ENCODE peak calls at places on chromosomes 11 and 22, in eight cellular contexts. L, N, Z, O, F, U, K and Y are unnamed samples.

GRCh38 chr11:33779849-33780528 is 5.7 kb upstream of the FBXO3 start:
- DNase-seq in L (no peak), N (no peak), Z (no peak), O (no peak), F (peak; percentile 28), U (no peak), K (no peak), Y (no peak)

GRCh38 chr11:27423125-27423524 is 49.5 kb downstream of the LGR4 start:
- DNase-seq in L (no peak), N (no peak), Z (no peak), O (peak; percentile 73), F (peak; percentile 65), U (no peak), K (no peak), Y (no peak)

GRCh38 chr22:25120761-25121212 is 78.9 kb upstream of the CRYBB3 start:
- DNase-seq in L (no peak), N (peak; percentile 82), Z (no peak), O (no peak), F (no peak), U (no peak), K (no peak), Y (no peak)

GRCh38 chr11:93017821-93018690 is 48.6 kb downstream of the MTNR1B start:
- DNase-seq in L (no peak), N (no peak), Z (no peak), O (no peak), F (peak; percentile 38), U (no peak), K (no peak), Y (no peak)

GRCh38 chr11:82494988-82495432 is 238.7 kb downstream of the FAM181B start:
- DNase-seq in L (no peak), N (no peak), Z (no peak), O (no peak), F (peak; percentile 4), U (no peak), K (no peak), Y (no peak)

GRCh38 chr11:1276061-1276790 is 33.2 kb downstream of the TOLLIP start:
- DNase-seq in L (no peak), N (no peak), Z (no peak), O (no peak), F (no peak), U (no peak), K (no peak), Y (peak; percentile 66)

GRCh38 chr11:20102393-20102792 is 57.9 kb downstream of the DBX1 start:
- DNase-seq in L (no peak), N (no peak), Z (no peak), O (no peak), F (no peak), U (peak; percentile 40), K (no peak), Y (no peak)

GRCh38 chr11:61041755-61042518 is 60.4 kb upstream of the CD5 start:
- DNase-seq in L (peak; percentile 45), N (no peak), Z (peak; percentile 35), O (peak; percentile 39), F (no peak), U (peak; percentile 44), K (peak; percentile 92), Y (peak; percentile 93)

GRCh38 chr11:106420048-106420665 is 342.7 kb downstream of the AASDHPPT start:
- DNase-seq in L (no peak), N (no peak), Z (no peak), O (no peak), F (no peak), U (no peak), K (no peak), Y (no peak)

GRCh38 chr11:118241191-118242098 is 10.7 kb downstream of the MPZL3 start:
- DNase-seq in L (no peak), N (no peak), Z (no peak), O (no peak), F (peak; percentile 88), U (no peak), K (peak; percentile 36), Y (peak; percentile 77)

GRCh38 chr22:31556627-31557203 is 60.4 kb downstream of the SFI1 start:
- DNase-seq in L (no peak), N (no peak), Z (peak; percentile 9), O (peak; percentile 7), F (peak; percentile 11), U (no peak), K (peak; percentile 14), Y (no peak)

GRCh38 chr11:116217006-116217405 is 555.8 kb downstream of the BUD13 start:
- DNase-seq in L (no peak), N (peak; percentile 80), Z (no peak), O (no peak), F (peak; percentile 8), U (peak; percentile 72), K (no peak), Y (no peak)

GRCh38 chr22:39690901-39691620 is 120.5 kb downstream of the CACNA1I start:
- DNase-seq in L (no peak), N (no peak), Z (peak; percentile 66), O (no peak), F (no peak), U (peak; percentile 49), K (no peak), Y (no peak)

GRCh38 chr11:35272391-35272821 is 133.4 kb downstream of the CD44 start:
- DNase-seq in L (no peak), N (no peak), Z (no peak), O (no peak), F (no peak), U (no peak), K (peak; percentile 19), Y (no peak)

GRCh38 chr11:94655291-94655690 is 88.1 kb downstream of the PIWIL4 start:
- DNase-seq in L (no peak), N (no peak), Z (no peak), O (no peak), F (no peak), U (no peak), K (no peak), Y (no peak)

GRCh38 chr22:29784451-29785361 is 17.5 kb downstream of the UQCR10 start:
- DNase-seq in L (no peak), N (no peak), Z (no peak), O (no peak), F (no peak), U (peak; percentile 74), K (no peak), Y (no peak)

GRCh38 chr11:3927129-3927796 is 71.8 kb downstream of the STIM1 start:
- DNase-seq in L (no peak), N (no peak), Z (no peak), O (no peak), F (no peak), U (no peak), K (no peak), Y (no peak)

GRCh38 chr11:32658639-32659406 is 75.2 kb downstream of the EIF3M start:
- DNase-seq in L (no peak), N (no peak), Z (no peak), O (no peak), F (peak; percentile 80), U (no peak), K (no peak), Y (no peak)

GRCh38 chr11:43934359-43935130 is 7.9 kb upstream of the C11orf96 start:
- DNase-seq in L (no peak), N (no peak), Z (no peak), O (no peak), F (no peak), U (no peak), K (no peak), Y (no peak)

GRCh38 chr11:43327987-43328386 is 16.2 kb downstream of the API5 start:
- DNase-seq in L (no peak), N (no peak), Z (no peak), O (no peak), F (peak; percentile 79), U (no peak), K (no peak), Y (no peak)

GRCh38 chr22:17969732-17970131 is 54.6 kb downstream of the MICAL3 start:
- DNase-seq in L (no peak), N (no peak), Z (no peak), O (no peak), F (peak; percentile 58), U (no peak), K (no peak), Y (peak; percentile 54)

GRCh38 chr22:24112188-24112587 is 69.1 kb upstream of the SUSD2 start:
- DNase-seq in L (no peak), N (no peak), Z (no peak), O (no peak), F (peak; percentile 72), U (no peak), K (no peak), Y (no peak)

GRCh38 chr11:130866831-130867230 is 49.4 kb downstream of the SNX19 start:
- DNase-seq in L (no peak), N (no peak), Z (no peak), O (no peak), F (no peak), U (no peak), K (no peak), Y (no peak)

GRCh38 chr11:70861534-70861933 is 390.8 kb downstream of the SHANK2 start:
- DNase-seq in L (no peak), N (no peak), Z (peak; percentile 20), O (no peak), F (no peak), U (no peak), K (no peak), Y (no peak)

GRCh38 chr11:62713343-62713742 is 5.9 kb downstream of the GNG3 start:
- DNase-seq in L (no peak), N (no peak), Z (no peak), O (no peak), F (no peak), U (no peak), K (no peak), Y (no peak)